ENCODE peak calls at places on chromosomes 16 and 17, in five cellular contexts. One of them, this sample, is unnamed.

GRCh38 chr17:82230627-82231311 is 1.9 kb downstream of the SLC16A3 start:
- DNase-seq in PC-3: peak; percentile 85
- DNase-seq in neural progenitor cell: peak; percentile 88
- DNase-seq in SK-N-SH: peak; percentile 77
- DNase-seq in GM23248: peak; percentile 95
- DNase-seq in this sample: peak; percentile 27

GRCh38 chr16:53933407-53933806 is 229.5 kb downstream of the FTO start:
- DNase-seq in GM23248: no peak
- DNase-seq in SK-N-SH: no peak
- DNase-seq in neural progenitor cell: no peak
- DNase-seq in PC-3: no peak
- DNase-seq in this sample: no peak

GRCh38 chr16:89805136-89805905 is 11.1 kb downstream of the FANCA start:
- DNase-seq in SK-N-SH: no peak
- DNase-seq in neural progenitor cell: no peak
- DNase-seq in GM23248: peak; percentile 67
- DNase-seq in PC-3: no peak
- DNase-seq in this sample: no peak

GRCh38 chr16:85380002-85380395 is 233.1 kb upstream of the GSE1 start:
- DNase-seq in SK-N-SH: no peak
- DNase-seq in GM23248: no peak
- DNase-seq in PC-3: no peak
- DNase-seq in neural progenitor cell: no peak
- DNase-seq in this sample: no peak

GRCh38 chr16:85057948-85058347 is 30.4 kb downstream of the KIAA0513 start:
- DNase-seq in PC-3: no peak
- DNase-seq in GM23248: no peak
- DNase-seq in neural progenitor cell: no peak
- DNase-seq in SK-N-SH: no peak
- DNase-seq in this sample: no peak

GRCh38 chr16:29738514-29738913 is 7.3 kb downstream of the C16orf54 start:
- DNase-seq in GM23248: no peak
- DNase-seq in SK-N-SH: no peak
- DNase-seq in neural progenitor cell: no peak
- DNase-seq in PC-3: no peak
- DNase-seq in this sample: peak; percentile 74

GRCh38 chr17:6021627-6022026 is 48.6 kb upstream of the WSCD1 start:
- DNase-seq in neural progenitor cell: no peak
- DNase-seq in SK-N-SH: no peak
- DNase-seq in GM23248: no peak
- DNase-seq in PC-3: no peak
- DNase-seq in this sample: no peak

GRCh38 chr17:50689956-50690886 is 17.5 kb downstream of the ANKRD40 start:
- DNase-seq in GM23248: no peak
- DNase-seq in neural progenitor cell: peak; percentile 96
- DNase-seq in PC-3: peak; percentile 28
- DNase-seq in SK-N-SH: peak; percentile 67
- DNase-seq in this sample: no peak

GRCh38 chr17:27038676-27039075 is 255.2 kb upstream of the WSB1 start:
- DNase-seq in GM23248: no peak
- DNase-seq in neural progenitor cell: no peak
- DNase-seq in PC-3: peak; percentile 14
- DNase-seq in SK-N-SH: peak; percentile 19
- DNase-seq in this sample: no peak

GRCh38 chr17:51385208-51385607 is 124.9 kb downstream of the UTP18 start:
- DNase-seq in neural progenitor cell: no peak
- DNase-seq in SK-N-SH: no peak
- DNase-seq in GM23248: no peak
- DNase-seq in PC-3: no peak
- DNase-seq in this sample: no peak

GRCh38 chr16:30030841-30031413 is at the start of gene TLCD3B:
- DNase-seq in PC-3: no peak
- DNase-seq in neural progenitor cell: peak; percentile 85
- DNase-seq in GM23248: peak; percentile 34
- DNase-seq in SK-N-SH: peak; percentile 80
- DNase-seq in this sample: no peak

GRCh38 chr17:65043802-65044201 is 12.7 kb downstream of the GNA13 start:
- DNase-seq in SK-N-SH: no peak
- DNase-seq in PC-3: no peak
- DNase-seq in GM23248: no peak
- DNase-seq in neural progenitor cell: no peak
- DNase-seq in this sample: no peak
- H3F3A ChIP-seq in SK-N-SH: peaks cover 18% of the 10 kb centered on the region
- H3F3A ChIP-seq in PC-3: peaks cover 3% of the 10 kb centered on the region
- H3F3A ChIP-seq in GM23248: no peaks in the 10 kb centered on the region
- H3F3A ChIP-seq in neural progenitor cell: no peaks in the 10 kb centered on the region
- H3F3A ChIP-seq in this sample: peaks cover 41% of the 10 kb centered on the region

DNA sequence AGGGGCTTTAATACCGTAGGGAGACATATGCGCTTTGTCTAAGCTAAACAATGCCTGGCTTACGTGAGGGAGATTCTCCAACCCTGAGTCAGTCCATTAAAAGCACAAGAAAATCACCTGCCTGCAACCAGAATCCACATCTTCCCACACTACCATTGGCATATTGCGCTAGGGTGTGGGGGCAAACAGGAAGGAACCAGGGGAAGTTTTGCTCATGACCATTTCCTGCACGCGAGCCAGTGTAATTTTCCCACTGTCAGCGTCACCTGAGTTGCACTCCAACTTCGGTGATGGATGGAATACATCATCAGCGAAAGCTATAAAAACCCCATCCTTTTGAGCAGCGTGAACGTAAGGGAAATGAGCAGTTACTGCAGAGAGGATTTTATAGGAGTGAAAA is 167.9 kb upstream of the NOL11 start:
- DNase-seq in neural progenitor cell: no peak
- DNase-seq in PC-3: no peak
- DNase-seq in GM23248: no peak
- DNase-seq in SK-N-SH: no peak
- DNase-seq in this sample: no peak
- H4K20me1 ChIP-seq in neural progenitor cell: no peaks in the 10 kb centered on the region
- H4K20me1 ChIP-seq in PC-3: no peaks in the 10 kb centered on the region
- H4K20me1 ChIP-seq in GM23248: no peaks in the 10 kb centered on the region
- H4K20me1 ChIP-seq in SK-N-SH: no peaks in the 10 kb centered on the region
- H4K20me1 ChIP-seq in this sample: no peaks in the 10 kb centered on the region

DNA sequence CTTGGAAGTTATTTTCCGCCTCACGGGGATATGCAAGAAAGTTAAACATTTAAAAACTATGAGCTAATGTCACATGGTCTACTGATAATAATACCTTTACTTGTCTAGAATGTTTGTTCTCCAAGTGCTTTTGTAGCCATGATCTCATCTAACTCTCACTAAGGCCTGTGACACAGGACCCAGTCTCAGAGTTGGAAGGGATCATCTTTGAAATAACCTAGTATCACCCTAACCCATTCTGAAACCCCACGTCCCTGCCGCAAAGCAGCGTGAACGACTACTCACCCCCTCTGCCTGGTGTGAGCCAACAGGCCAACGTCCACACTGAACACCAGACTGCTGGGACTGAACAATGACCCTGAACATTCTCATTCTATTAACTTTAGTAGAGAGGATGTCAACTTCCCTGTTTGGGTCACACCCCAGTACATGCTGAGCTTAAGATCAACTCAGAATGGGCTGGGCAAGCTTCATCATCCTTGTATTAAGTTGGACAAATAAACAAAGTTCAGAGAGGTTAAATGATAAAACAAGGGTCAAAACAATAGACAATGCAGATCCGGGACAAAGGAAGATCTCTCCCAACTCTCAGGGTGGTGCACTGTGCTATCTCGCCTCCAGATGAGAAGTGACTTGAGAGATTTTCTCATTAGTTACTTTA is 54.8 kb upstream of the BCAR1 start:
- DNase-seq in GM23248: no peak
- DNase-seq in SK-N-SH: no peak
- DNase-seq in neural progenitor cell: no peak
- DNase-seq in PC-3: peak; percentile 20
- DNase-seq in this sample: no peak
- H3K9ac ChIP-seq in GM23248: peak overlapping the region; percentile 83
- H3K9ac ChIP-seq in SK-N-SH: peak overlapping the region; percentile 78
- H3K9ac ChIP-seq in neural progenitor cell: no peak overlapping the region
- H3K9ac ChIP-seq in PC-3: peak overlapping the region; percentile 82
- H3K9ac ChIP-seq in this sample: no peak overlapping the region

GRCh38 chr17:57993471-57994365 is 5.7 kb upstream of the VEZF1 start:
- DNase-seq in PC-3: no peak
- DNase-seq in SK-N-SH: no peak
- DNase-seq in neural progenitor cell: peak; percentile 61
- DNase-seq in GM23248: no peak
- DNase-seq in this sample: no peak

GRCh38 chr17:57990037-57990436 is 2.0 kb upstream of the VEZF1 start:
- DNase-seq in SK-N-SH: no peak
- DNase-seq in neural progenitor cell: no peak
- DNase-seq in PC-3: no peak
- DNase-seq in GM23248: no peak
- DNase-seq in this sample: no peak

GRCh38 chr17:57994436-57994835 is 6.4 kb upstream of the VEZF1 start:
- DNase-seq in neural progenitor cell: no peak
- DNase-seq in GM23248: no peak
- DNase-seq in SK-N-SH: no peak
- DNase-seq in PC-3: no peak
- DNase-seq in this sample: no peak

GRCh38 chr17:57989011-57989345 is 924 bp upstream of the VEZF1 start:
- DNase-seq in SK-N-SH: peak; percentile 63
- DNase-seq in neural progenitor cell: peak; percentile 34
- DNase-seq in GM23248: peak; percentile 56
- DNase-seq in PC-3: peak; percentile 46
- DNase-seq in this sample: peak; percentile 39

DNA sequence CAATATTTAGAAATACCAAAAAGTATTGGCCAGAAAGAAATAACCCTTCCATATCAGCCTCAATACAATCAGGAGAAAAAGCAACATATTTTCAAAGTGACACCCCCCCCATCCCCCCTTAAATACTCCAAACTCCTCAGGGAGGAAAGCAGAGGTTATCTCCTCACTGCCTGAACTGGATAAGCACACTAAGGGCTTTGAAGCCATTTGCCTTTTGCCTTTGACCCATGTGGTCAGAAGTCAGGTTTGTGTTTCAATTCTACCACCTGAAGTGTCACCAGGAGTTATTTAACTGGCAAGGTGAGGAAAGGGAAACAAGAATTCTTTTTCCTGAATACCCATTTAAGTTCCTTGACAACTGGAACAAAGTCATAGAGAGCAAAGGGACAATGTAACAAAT is 3.5 kb upstream of the VEZF1 start:
- DNase-seq in neural progenitor cell: no peak
- DNase-seq in SK-N-SH: no peak
- DNase-seq in GM23248: no peak
- DNase-seq in PC-3: no peak
- DNase-seq in this sample: no peak
- H3F3A ChIP-seq in neural progenitor cell: peaks cover 94% of the 10 kb centered on the region
- H3F3A ChIP-seq in SK-N-SH: peaks cover 74% of the 10 kb centered on the region
- H3F3A ChIP-seq in GM23248: peaks cover 82% of the 10 kb centered on the region
- H3F3A ChIP-seq in PC-3: peaks cover 31% of the 10 kb centered on the region
- H3F3A ChIP-seq in this sample: peaks cover 55% of the 10 kb centered on the region

DNA sequence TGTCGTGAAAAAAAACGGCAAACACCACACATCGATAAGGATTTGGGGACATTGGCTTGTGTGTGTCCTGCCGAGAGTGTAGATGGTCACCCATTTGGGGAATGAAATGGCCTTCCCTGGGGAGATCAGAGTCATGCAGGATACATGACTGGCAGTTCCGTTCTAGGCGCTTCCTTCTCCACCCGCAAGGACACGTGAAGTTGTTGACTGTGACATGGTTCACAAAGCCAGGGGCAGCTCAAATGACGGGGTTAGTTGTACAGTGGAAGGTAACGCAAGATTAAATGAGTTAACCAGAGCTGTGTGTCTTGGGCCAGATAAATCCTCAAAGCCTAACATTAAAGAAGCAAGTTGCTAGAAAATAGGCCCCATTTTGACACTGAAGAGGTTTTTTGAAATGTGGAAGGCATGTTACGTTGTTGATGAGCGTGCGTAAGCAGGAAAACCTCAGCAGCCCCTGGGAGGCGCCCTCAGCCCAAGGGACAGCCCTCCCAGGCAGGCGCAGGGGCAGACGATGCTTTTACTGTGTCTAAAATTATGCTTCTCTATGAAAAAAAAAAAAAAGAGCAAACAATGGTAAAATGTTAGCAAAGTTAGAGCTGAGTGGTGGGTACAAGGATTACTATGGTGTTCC is 35.9 kb upstream of the CHMP6 start:
- DNase-seq in neural progenitor cell: peak; percentile 67
- DNase-seq in GM23248: no peak
- DNase-seq in PC-3: no peak
- DNase-seq in SK-N-SH: no peak
- DNase-seq in this sample: no peak
- H4K20me1 ChIP-seq in neural progenitor cell: no peaks in the 10 kb centered on the region
- H4K20me1 ChIP-seq in GM23248: no peaks in the 10 kb centered on the region
- H4K20me1 ChIP-seq in PC-3: no peaks in the 10 kb centered on the region
- H4K20me1 ChIP-seq in SK-N-SH: no peaks in the 10 kb centered on the region
- H4K20me1 ChIP-seq in this sample: no peaks in the 10 kb centered on the region

GRCh38 chr16:4307215-4308037 is 8.4 kb upstream of the GLIS2 start:
- DNase-seq in SK-N-SH: peak; percentile 99
- DNase-seq in neural progenitor cell: peak; percentile 97
- DNase-seq in PC-3: peak; percentile 95
- DNase-seq in GM23248: peak; percentile 93
- DNase-seq in this sample: peak; percentile 97
- H3K9ac ChIP-seq in SK-N-SH: peak overlapping the region; percentile 36
- H3K9ac ChIP-seq in neural progenitor cell: no peak overlapping the region
- H3K9ac ChIP-seq in PC-3: peak overlapping the region; percentile 70
- H3K9ac ChIP-seq in GM23248: peak overlapping the region; percentile 48
- H3K9ac ChIP-seq in this sample: peak overlapping the region; percentile 78

GRCh38 chr16:11613381-11614303 is 26.9 kb upstream of the LITAF start:
- DNase-seq in SK-N-SH: no peak
- DNase-seq in GM23248: no peak
- DNase-seq in neural progenitor cell: no peak
- DNase-seq in PC-3: peak; percentile 4
- DNase-seq in this sample: no peak
- H3F3A ChIP-seq in SK-N-SH: no peaks in the 10 kb centered on the region
- H3F3A ChIP-seq in GM23248: no peaks in the 10 kb centered on the region
- H3F3A ChIP-seq in neural progenitor cell: peaks cover 6% of the 10 kb centered on the region
- H3F3A ChIP-seq in PC-3: no peaks in the 10 kb centered on the region
- H3F3A ChIP-seq in this sample: peaks cover 5% of the 10 kb centered on the region

GRCh38 chr17:31787082-31787481 is 72.0 kb downstream of the COPRS start:
- DNase-seq in PC-3: no peak
- DNase-seq in GM23248: no peak
- DNase-seq in SK-N-SH: no peak
- DNase-seq in neural progenitor cell: no peak
- DNase-seq in this sample: no peak
- H4K20me1 ChIP-seq in PC-3: no peaks in the 10 kb centered on the region
- H4K20me1 ChIP-seq in GM23248: no peaks in the 10 kb centered on the region
- H4K20me1 ChIP-seq in SK-N-SH: no peaks in the 10 kb centered on the region
- H4K20me1 ChIP-seq in neural progenitor cell: no peaks in the 10 kb centered on the region
- H4K20me1 ChIP-seq in this sample: no peaks in the 10 kb centered on the region

GRCh38 chr16:87948735-87949070 is 2.5 kb upstream of the BANP start:
- DNase-seq in PC-3: no peak
- DNase-seq in neural progenitor cell: no peak
- DNase-seq in SK-N-SH: no peak
- DNase-seq in GM23248: no peak
- DNase-seq in this sample: no peak
- H3K9ac ChIP-seq in PC-3: no peak overlapping the region
- H3K9ac ChIP-seq in neural progenitor cell: no peak overlapping the region
- H3K9ac ChIP-seq in SK-N-SH: no peak overlapping the region
- H3K9ac ChIP-seq in GM23248: no peak overlapping the region
- H3K9ac ChIP-seq in this sample: no peak overlapping the region